ENCODE peak calls at places on chromosomes 1 and 21, in five cellular contexts. O is neuronal stem cell, N is left ventricle myocardium inferior, Y is A549, B is endodermal cell. T is an unnamed sample.
A peak's percentile ranks its signal among the peaks of the same experiment; 100 is the strongest.

GRCh38 chr1:43383449-43383848 is 6.2 kb downstream of the MED8 start:
- DNase-seq in O (no peak), N (no peak), Y (no peak), B (no peak), T (no peak)

GRCh38 chr1:42674214-42674613 is 8.0 kb upstream of the YBX1 start:
- DNase-seq in O (no peak), N (no peak), Y (no peak), B (no peak), T (no peak)

GRCh38 chr1:30805301-30806003 is 47.9 kb upstream of the LAPTM5 start:
- DNase-seq in O (no peak), N (no peak), Y (no peak), B (no peak), T (no peak)

GRCh38 chr1:87684786-87685185 is 356.1 kb downstream of the LMO4 start:
- DNase-seq in O (no peak), N (no peak), Y (no peak), B (no peak), T (no peak)

GRCh38 chr1:201309420-201309819 is 26.1 kb downstream of the PKP1 start:
- DNase-seq in O (peak; percentile 57), N (peak; percentile 67), Y (peak; percentile 62), B (peak; percentile 92), T (peak; percentile 92)

GRCh38 chr1:9874412-9874811 is 35.7 kb downstream of the CTNNBIP1 start:
- DNase-seq in O (no peak), N (no peak), Y (no peak), B (no peak), T (peak; percentile 34)

GRCh38 chr1:165216254-165216653 is 140.3 kb downstream of the LMX1A start:
- DNase-seq in O (no peak), N (no peak), Y (no peak), B (peak; percentile 64), T (no peak)

GRCh38 chr1:94670273-94670672 is 128.7 kb upstream of the F3 start:
- DNase-seq in O (no peak), N (no peak), Y (no peak), B (peak; percentile 6), T (no peak)

GRCh38 chr1:29655945-29656866 is 419.9 kb downstream of the PTPRU start:
- DNase-seq in O (no peak), N (no peak), Y (peak; percentile 7), B (peak; percentile 80), T (no peak)

GRCh38 chr1:116290920-116291465 is 82.1 kb upstream of the ATP1A1 start:
- DNase-seq in O (no peak), N (no peak), Y (no peak), B (no peak), T (no peak)

GRCh38 chr1:41384579-41384978 is 23.3 kb downstream of the FOXO6 start:
- DNase-seq in O (no peak), N (no peak), Y (no peak), B (no peak), T (no peak)

GRCh38 chr1:4585216-4585615 is 69.2 kb upstream of the AJAP1 start:
- DNase-seq in O (peak; percentile 31), N (no peak), Y (peak; percentile 4), B (peak; percentile 91), T (no peak)

GRCh38 chr1:24929876-24930702 is at the start of gene RUNX3:
- DNase-seq in O (peak; percentile 54), N (peak; percentile 54), Y (peak; percentile 71), B (peak; percentile 85), T (peak; percentile 77)

GRCh38 chr1:24929091-24929875 is 793 bp downstream of the RUNX3 start:
- DNase-seq in O (peak; percentile 41), N (no peak), Y (peak; percentile 27), B (peak; percentile 81), T (no peak)

GRCh38 chr1:24927473-24927872 is 2.6 kb downstream of the RUNX3 start:
- DNase-seq in O (no peak), N (no peak), Y (no peak), B (no peak), T (peak; percentile 42)

GRCh38 chr1:24927886-24928630 is 2.0 kb downstream of the RUNX3 start:
- DNase-seq in O (peak; percentile 46), N (no peak), Y (no peak), B (no peak), T (peak; percentile 0)

DNA sequence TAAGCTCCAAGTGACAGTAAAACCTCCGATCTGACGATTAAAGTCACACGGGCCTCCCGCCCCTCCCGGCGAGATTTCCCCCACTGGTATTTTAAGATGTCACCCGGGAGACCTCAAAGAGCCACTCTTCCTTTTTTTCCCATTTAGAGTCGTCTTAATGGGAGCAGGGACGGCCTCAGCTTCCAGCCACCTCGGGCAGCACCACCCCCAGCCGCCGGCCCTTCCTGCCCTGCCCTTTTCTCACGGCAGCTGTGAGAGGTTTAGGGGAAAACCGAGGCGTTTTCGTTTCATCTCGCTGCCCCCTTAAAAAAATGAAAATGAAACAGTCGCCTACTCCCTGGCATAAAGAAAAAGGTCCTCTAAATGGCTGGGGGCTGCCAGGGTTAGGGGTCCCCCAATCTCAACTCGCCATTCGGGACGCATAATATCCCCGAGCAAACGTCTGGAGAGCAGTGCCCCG is 1.4 kb downstream of the RUNX3 start:
- DNase-seq in O (peak; percentile 44), N (no peak), Y (no peak), B (peak; percentile 79), T (no peak)
- H3K4me3 ChIP-seq in O (no peak overlapping the region), N (peak overlapping the region; percentile 52), Y (peak overlapping the region; percentile 52), B (peak overlapping the region; percentile 41), T (peak overlapping the region; percentile 49)

DNA sequence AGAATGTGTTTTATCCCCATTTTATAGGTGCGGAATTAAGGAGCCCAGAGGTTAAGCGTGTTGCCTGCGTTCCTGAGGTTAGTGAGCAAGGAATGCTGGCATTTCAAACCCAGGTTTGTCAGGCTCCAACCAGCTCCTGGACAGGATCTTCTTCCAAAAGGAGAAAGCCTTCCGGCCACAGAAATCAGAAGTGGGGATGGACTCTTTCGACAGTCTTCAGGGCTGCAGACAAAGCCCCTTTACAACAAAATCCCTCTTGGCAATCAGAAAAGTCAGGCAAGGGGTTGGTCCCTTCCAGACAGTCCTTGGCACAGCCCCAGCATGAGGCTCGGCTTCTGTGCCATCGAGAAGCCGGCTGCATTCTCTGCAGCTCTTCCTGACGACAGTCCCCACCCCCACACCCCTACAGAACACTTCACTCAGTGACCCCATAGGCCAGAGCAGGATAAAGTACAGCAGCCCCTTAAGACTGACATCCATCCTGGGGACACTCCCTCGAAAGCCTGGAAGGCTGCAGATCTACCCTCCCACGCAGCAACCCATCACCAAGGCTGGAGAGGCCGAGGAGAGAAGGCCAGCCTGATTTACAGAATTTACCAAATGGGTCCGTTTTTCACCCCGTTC is 82.1 kb downstream of the SSBP3 start:
- DNase-seq in O (no peak), N (peak; percentile 43), Y (no peak), B (no peak), T (no peak)
- H3K4me1 ChIP-seq in O (peaks cover 55% of the 10 kb centered on the region), N (peaks cover 72% of the 10 kb centered on the region), Y (no peaks in the 10 kb centered on the region), B (peaks cover 64% of the 10 kb centered on the region), T (peaks cover 66% of the 10 kb centered on the region)

GRCh38 chr1:26025517-26025916 is 3.9 kb downstream of the EXTL1 start:
- DNase-seq in O (no peak), N (no peak), Y (no peak), B (no peak), T (no peak)
- H3K4me3 ChIP-seq in O (no peak overlapping the region), N (peak overlapping the region; percentile 60), Y (no peak overlapping the region), B (no peak overlapping the region), T (no peak overlapping the region)

GRCh38 chr1:56948403-56949023 is 17.3 kb downstream of the C8B start:
- DNase-seq in O (no peak), N (no peak), Y (no peak), B (no peak), T (no peak)
- H3K4me1 ChIP-seq in O (no peaks in the 10 kb centered on the region), N (no peaks in the 10 kb centered on the region), Y (no peaks in the 10 kb centered on the region), B (no peaks in the 10 kb centered on the region), T (no peaks in the 10 kb centered on the region)

DNA sequence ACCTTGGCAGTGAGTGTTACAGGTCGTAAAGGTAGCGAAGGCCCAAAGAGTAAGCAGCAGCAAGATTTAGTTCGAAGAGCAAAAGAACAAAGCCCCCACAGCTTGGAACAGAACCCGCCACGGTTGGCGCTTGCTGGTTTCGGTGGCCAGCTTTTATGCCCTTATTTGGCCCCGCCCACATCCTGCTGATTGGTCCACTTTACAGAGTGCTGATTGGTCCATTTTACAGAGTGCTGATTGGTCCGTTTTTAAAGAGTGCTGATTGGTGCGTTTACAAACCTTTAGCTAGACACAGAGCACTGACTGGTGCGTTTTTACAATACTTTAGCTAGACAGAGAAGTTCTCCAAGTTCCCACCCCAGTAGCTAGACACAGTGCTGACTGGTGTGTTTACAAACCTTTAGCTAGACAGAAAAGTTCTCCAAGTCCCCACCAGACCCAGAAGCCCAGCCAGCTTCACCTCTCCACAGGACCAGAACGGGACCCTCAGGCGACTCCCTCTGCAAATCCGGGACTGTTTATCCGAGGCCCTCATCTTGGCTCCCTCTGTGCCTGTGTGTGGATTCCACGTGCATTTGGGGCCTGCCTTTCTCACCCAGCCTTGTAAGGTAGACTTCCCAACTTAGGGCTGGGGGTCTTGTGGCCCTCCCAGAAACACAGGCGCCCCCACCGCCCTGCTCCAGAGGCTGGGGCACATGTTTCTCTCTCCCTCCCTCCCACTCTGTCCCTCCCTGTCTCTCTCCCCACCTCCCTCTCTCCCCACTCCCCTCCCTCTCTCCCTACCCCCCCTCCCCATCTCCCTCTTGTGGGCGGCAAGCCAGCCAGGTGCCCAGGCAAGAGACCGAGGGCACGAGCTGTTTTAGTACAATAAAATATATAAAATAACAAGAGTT is 12.6 kb downstream of the FTCD start:
- DNase-seq in O (no peak), N (no peak), Y (no peak), B (no peak), T (peak; percentile 12)
- H3K4me3 ChIP-seq in O (no peak overlapping the region), N (no peak overlapping the region), Y (no peak overlapping the region), B (no peak overlapping the region), T (no peak overlapping the region)

GRCh38 chr1:1847061-1847460 is 43.8 kb downstream of the GNB1 start:
- DNase-seq in O (no peak), N (no peak), Y (no peak), B (no peak), T (no peak)
- H3K4me1 ChIP-seq in O (peaks cover 6% of the 10 kb centered on the region), N (peaks cover 84% of the 10 kb centered on the region), Y (peaks cover 9% of the 10 kb centered on the region), B (peaks cover 10% of the 10 kb centered on the region), T (peaks cover 34% of the 10 kb centered on the region)

GRCh38 chr1:167120899-167121298 is 27.0 kb downstream of the STYXL2 start:
- DNase-seq in O (no peak), N (no peak), Y (no peak), B (no peak), T (no peak)

GRCh38 chr1:167121375-167122120 is 27.7 kb downstream of the STYXL2 start:
- DNase-seq in O (no peak), N (no peak), Y (peak; percentile 58), B (peak; percentile 86), T (peak; percentile 67)

GRCh38 chr1:167119696-167120095 is 25.8 kb downstream of the STYXL2 start:
- DNase-seq in O (no peak), N (no peak), Y (no peak), B (peak; percentile 65), T (no peak)

GRCh38 chr1:167122121-167122480 is 28.2 kb downstream of the STYXL2 start:
- DNase-seq in O (no peak), N (no peak), Y (no peak), B (no peak), T (no peak)

DNA sequence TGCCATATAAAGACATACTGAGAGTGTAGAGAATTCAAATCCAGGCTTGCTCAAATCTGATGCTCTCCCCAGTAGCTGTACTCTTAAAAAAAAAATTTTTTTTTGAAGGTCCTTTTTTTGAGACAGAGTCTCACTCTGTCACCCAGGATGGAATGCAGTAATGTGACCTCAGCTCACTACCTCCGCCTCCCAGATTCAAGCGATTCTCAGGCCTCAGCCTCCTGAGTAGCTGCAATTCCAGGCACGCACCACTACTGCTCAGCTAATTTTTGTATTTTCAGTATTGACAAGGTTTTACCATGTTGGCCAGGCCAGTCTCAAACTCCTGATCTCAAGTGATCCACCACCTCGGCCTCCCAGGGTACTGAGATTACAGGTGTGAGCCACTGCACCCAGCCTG is 28.7 kb downstream of the STYXL2 start:
- DNase-seq in O (no peak), N (no peak), Y (no peak), B (no peak), T (no peak)
- H3K4me3 ChIP-seq in O (no peak overlapping the region), N (no peak overlapping the region), Y (no peak overlapping the region), B (no peak overlapping the region), T (no peak overlapping the region)

T was measured in psoas muscle.